ENCODE peak calls at places on chromosomes 12 and 14, in four cellular contexts. Z, K, A and U are unnamed samples.

GRCh38 chr14:105529506-105530445 is 3.4 kb downstream of the TMEM121 start:
- DNase-seq in K (no peak), Z (no peak), A (no peak), U (peak; percentile 50)

GRCh38 chr12:15004401-15004800 is 31.6 kb downstream of the PDE6H start:
- DNase-seq in K (no peak), A (no peak), Z (no peak), U (no peak)

GRCh38 chr12:106386836-106387555 is 29.4 kb downstream of the POLR3B start:
- DNase-seq in A (no peak), Z (no peak), K (no peak), U (no peak)

GRCh38 chr12:88934163-88934747 is 354.0 kb upstream of the KITLG start:
- DNase-seq in Z (no peak), A (no peak), K (no peak), U (no peak)

GRCh38 chr12:32102234-32102633 is 4.4 kb upstream of the BICD1 start:
- DNase-seq in K (no peak), A (no peak), Z (no peak), U (no peak)

GRCh38 chr12:114580306-114580705 is 103.7 kb downstream of the TBX3 start:
- DNase-seq in K (no peak), A (no peak), Z (no peak), U (no peak)

GRCh38 chr12:91985002-91985767 is 160.5 kb downstream of the BTG1 start:
- DNase-seq in K (no peak), Z (no peak), A (no peak), U (no peak)

GRCh38 chr12:9346866-9347327 is 138.7 kb upstream of the PZP start:
- DNase-seq in K (no peak), A (no peak), Z (no peak), U (no peak)

GRCh38 chr12:63163542-63163941 is 12.5 kb upstream of the AVPR1A start:
- DNase-seq in K (no peak), A (no peak), Z (no peak), U (no peak)

GRCh38 chr12:53101266-53101665 is 2.0 kb upstream of the SOAT2 start:
- DNase-seq in Z (no peak), K (no peak), A (no peak), U (no peak)

GRCh38 chr12:89454080-89454848 is 70.3 kb downstream of the GALNT4 start:
- DNase-seq in A (no peak), Z (no peak), K (no peak), U (no peak)

GRCh38 chr12:3285570-3285969 is 205.4 kb upstream of the PRMT8 start:
- DNase-seq in Z (no peak), A (no peak), K (no peak), U (no peak)

GRCh38 chr14:42269234-42269633 is 662.6 kb downstream of the LRFN5 start:
- DNase-seq in K (no peak), A (no peak), Z (no peak), U (no peak)

GRCh38 chr12:119448737-119449136 is 114.2 kb downstream of the CCDC60 start:
- DNase-seq in A (no peak), Z (no peak), K (no peak), U (no peak)

GRCh38 chr12:89091293-89091841 is 260.9 kb downstream of the DUSP6 start:
- DNase-seq in Z (no peak), K (no peak), A (no peak), U (no peak)

GRCh38 chr12:39354955-39355354 is 88.0 kb downstream of the KIF21A start:
- DNase-seq in K (no peak), A (no peak), Z (no peak), U (no peak)

GRCh38 chr12:68319988-68320623 is 12.1 kb downstream of the MDM1 start:
- DNase-seq in Z (no peak), A (no peak), K (no peak), U (no peak)

GRCh38 chr14:55053500-55053899 is 2.1 kb downstream of the MAPK1IP1L start:
- DNase-seq in Z (no peak), A (no peak), K (no peak), U (no peak)

GRCh38 chr12:14949631-14950030 is 11.3 kb upstream of the ERP27 start:
- DNase-seq in K (no peak), Z (no peak), A (no peak), U (no peak)

GRCh38 chr12:122021193-122021821 is 377 bp upstream of the BCL7A start:
- DNase-seq in Z (no peak), K (no peak), A (no peak), U (no peak)

GRCh38 chr12:104618691-104619090 is 161.9 kb downstream of the CHST11 start:
- DNase-seq in K (no peak), Z (no peak), A (no peak), U (no peak)

GRCh38 chr12:47752552-47752951 is 6.1 kb downstream of the RAPGEF3 start:
- DNase-seq in A (no peak), K (no peak), Z (no peak), U (no peak)

GRCh38 chr14:104390941-104391901 is 188.3 kb upstream of the C14orf180 start:
- DNase-seq in K (no peak), A (no peak), Z (no peak), U (no peak)

GRCh38 chr12:49645151-49646039 is 22.0 kb downstream of the PRPF40B start:
- DNase-seq in K (no peak), Z (no peak), A (no peak), U (no peak)

GRCh38 chr14:68691031-68691864 is 101.6 kb downstream of the ZFP36L1 start:
- DNase-seq in K (no peak), A (no peak), Z (peak; percentile 82), U (no peak)

GRCh38 chr12:130764073-130764472 is 48.0 kb upstream of the RIMBP2 start:
- DNase-seq in Z (no peak), K (no peak), A (peak; percentile 53), U (no peak)

GRCh38 chr12:65824314-65824563 is at the start of gene HMGA2:
- DNase-seq in Z (no peak), K (no peak), A (no peak), U (no peak)

GRCh38 chr12:46533723-46534122 is 161.2 kb upstream of the SLC38A2 start:
- DNase-seq in A (no peak), K (no peak), Z (no peak), U (no peak)

GRCh38 chr12:127657036-127657435 is 609.9 kb upstream of the TMEM132C start:
- DNase-seq in Z (no peak), A (no peak), K (no peak), U (no peak)

GRCh38 chr14:73368621-73369020 is 89.7 kb downstream of the NUMB start:
- DNase-seq in Z (no peak), A (no peak), K (no peak), U (no peak)

GRCh38 chr14:73365727-73366126 is 92.6 kb downstream of the NUMB start:
- DNase-seq in K (no peak), Z (no peak), A (no peak), U (peak; percentile 76)

GRCh38 chr14:73372529-73372928 is 85.8 kb downstream of the NUMB start:
- DNase-seq in A (no peak), K (no peak), Z (no peak), U (no peak)

GRCh38 chr14:73370561-73370960 is 87.8 kb downstream of the NUMB start:
- DNase-seq in A (no peak), Z (no peak), K (no peak), U (no peak)

GRCh38 chr14:73369433-73369832 is 88.9 kb downstream of the NUMB start:
- DNase-seq in A (no peak), K (no peak), Z (no peak), U (no peak)
- TF ChIP-seq PBX3 in A (no peak), K (no peak), Z (no peak), U (no peak)

GRCh38 chr12:84937383-84937782 is 24.8 kb upstream of the SLC6A15 start:
- DNase-seq in Z (no peak), K (no peak), A (no peak), U (no peak)
- TF ChIP-seq PBX3 in Z (no peak), K (no peak), A (no peak), U (no peak)

DNA sequence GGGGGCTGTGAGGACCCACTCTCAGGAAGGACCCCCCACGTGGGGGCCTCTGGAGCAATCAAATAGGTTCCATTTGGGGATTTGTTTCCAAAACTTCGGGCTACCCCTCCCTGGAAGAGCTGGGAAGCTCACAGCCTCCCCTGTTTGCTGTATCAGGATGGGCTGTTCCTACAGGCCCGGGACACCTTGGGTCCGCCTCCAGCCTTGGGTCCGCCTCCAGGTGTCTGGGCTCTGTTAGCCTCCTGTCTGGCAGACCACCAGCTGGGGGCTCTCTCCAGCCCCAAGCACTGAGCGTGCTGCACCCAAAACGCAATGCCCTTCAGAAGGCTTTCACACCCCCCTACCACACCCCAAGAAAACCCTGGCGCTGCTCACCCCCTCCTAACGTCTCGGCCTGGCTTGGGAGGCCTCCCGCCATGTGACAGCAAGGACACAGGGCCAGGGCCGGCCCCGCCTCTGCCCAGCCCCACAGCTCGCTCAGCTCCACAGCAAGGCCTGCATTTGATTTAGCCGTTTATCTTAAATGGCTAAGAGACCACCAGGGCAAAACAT is 40.1 kb downstream of the BCL11B start:
- DNase-seq in K (no peak), A (no peak), Z (no peak), U (no peak)
- TF ChIP-seq PBX3 in K (no peak), A (no peak), Z (no peak), U (no peak)

GRCh38 chr14:90344285-90344684 is 12.5 kb upstream of the NRDE2 start:
- DNase-seq in A (no peak), Z (no peak), K (no peak), U (no peak)
- TF ChIP-seq PBX3 in A (no peak), Z (no peak), K (no peak), U (no peak)

GRCh38 chr14:32711103-32711680 is 227.5 kb upstream of the NPAS3 start:
- DNase-seq in A (no peak), K (peak; percentile 26), Z (peak; percentile 29), U (peak; percentile 62)
- TF ChIP-seq PBX3 in A (no peak), K (no peak), Z (no peak), U (no peak)

GRCh38 chr14:99274346-99275221 is 2.6 kb upstream of the BCL11B start:
- DNase-seq in A (no peak), Z (peak; percentile 65), K (peak; percentile 77), U (peak; percentile 77)
- TF ChIP-seq PBX3 in A (no peak), Z (no peak), K (no peak), U (no peak)

GRCh38 chr12:83939718-83940117 is 972.9 kb downstream of the SLC6A15 start:
- DNase-seq in K (no peak), A (no peak), Z (no peak), U (no peak)
- TF ChIP-seq PBX3 in K (no peak), A (no peak), Z (no peak), U (no peak)

DNA sequence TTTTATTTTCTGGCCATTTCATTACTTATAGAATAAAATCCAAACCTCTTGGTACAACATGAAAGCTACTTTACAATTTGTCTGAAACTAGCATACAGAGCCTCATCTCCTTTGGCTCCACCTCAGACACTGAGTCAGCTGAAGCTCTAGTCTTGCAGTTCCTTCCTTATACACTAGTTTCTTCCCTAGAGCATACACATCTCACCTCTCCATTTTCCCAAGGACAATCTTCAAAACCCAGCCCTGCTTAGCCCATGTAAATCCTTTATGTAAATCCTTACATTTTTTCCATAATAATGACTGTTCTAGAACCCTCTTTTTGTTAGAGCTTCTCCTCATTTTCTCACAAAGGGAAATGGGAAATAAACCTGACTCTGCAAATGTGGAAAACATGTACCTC is 463.4 kb downstream of the SLC16A7 start:
- DNase-seq in K (no peak), Z (no peak), A (no peak), U (no peak)
- TF ChIP-seq PBX3 in K (no peak), Z (no peak), A (no peak), U (no peak)